ENCODE peak calls at places on chromosome 17, in eight cellular contexts. X, Q, P, A, V, C, I and N are unnamed samples.
A peak's percentile ranks its signal among the peaks of the same experiment; 100 is the strongest.

GRCh38 chr17:75635610-75636202 is 2.5 kb downstream of the SMIM5 start:
- DNase-seq in X (no peak), Q (no peak), P (no peak), A (no peak), V (no peak), C (no peak), I (no peak), N (no peak)

GRCh38 chr17:74778960-74779359 is 2.8 kb upstream of the NAT9 start:
- DNase-seq in X (peak; percentile 72), Q (no peak), P (no peak), A (no peak), V (no peak), C (no peak), I (no peak), N (no peak)

GRCh38 chr17:36722121-36722902 is 120.9 kb downstream of the MRM1 start:
- DNase-seq in X (peak; percentile 5), Q (no peak), P (no peak), A (no peak), V (no peak), C (peak; percentile 98), I (no peak), N (no peak)

GRCh38 chr17:4806420-4806769 is 557 bp upstream of the PLD2 start:
- DNase-seq in X (no peak), Q (no peak), P (no peak), A (no peak), V (no peak), C (no peak), I (no peak), N (no peak)

GRCh38 chr17:48492401-48493298 is 38.2 kb downstream of the HOXB1 start:
- DNase-seq in X (peak; percentile 74), Q (peak; percentile 81), P (no peak), A (peak; percentile 85), V (no peak), C (peak; percentile 86), I (no peak), N (no peak)

GRCh38 chr17:45160505-45161287 is 979 bp upstream of the HEXIM2 start:
- DNase-seq in X (peak; percentile 61), Q (peak; percentile 81), P (no peak), A (peak; percentile 68), V (no peak), C (peak; percentile 70), I (peak; percentile 90), N (no peak)

GRCh38 chr17:39141915-39142664 is 9.3 kb downstream of the PLXDC1 start:
- DNase-seq in X (no peak), Q (no peak), P (no peak), A (no peak), V (no peak), C (no peak), I (no peak), N (no peak)

GRCh38 chr17:39763046-39763800 is 25.5 kb downstream of the GRB7 start:
- DNase-seq in X (peak; percentile 35), Q (no peak), P (no peak), A (no peak), V (no peak), C (no peak), I (no peak), N (no peak)

GRCh38 chr17:5585814-5586558 is 1.7 kb upstream of the NLRP1 start:
- DNase-seq in X (peak; percentile 31), Q (no peak), P (peak; percentile 51), A (no peak), V (no peak), C (no peak), I (no peak), N (no peak)

GRCh38 chr17:76014100-76014924 is 12.8 kb downstream of the EVPL start:
- DNase-seq in X (peak; percentile 58), Q (peak; percentile 97), P (no peak), A (peak; percentile 87), V (peak; percentile 83), C (peak; percentile 87), I (peak; percentile 72), N (peak; percentile 46)

GRCh38 chr17:81923302-81924260 is 4.0 kb downstream of the MAFG start:
- DNase-seq in X (peak; percentile 72), Q (no peak), P (no peak), A (peak; percentile 83), V (no peak), C (peak; percentile 88), I (no peak), N (peak; percentile 21)

DNA sequence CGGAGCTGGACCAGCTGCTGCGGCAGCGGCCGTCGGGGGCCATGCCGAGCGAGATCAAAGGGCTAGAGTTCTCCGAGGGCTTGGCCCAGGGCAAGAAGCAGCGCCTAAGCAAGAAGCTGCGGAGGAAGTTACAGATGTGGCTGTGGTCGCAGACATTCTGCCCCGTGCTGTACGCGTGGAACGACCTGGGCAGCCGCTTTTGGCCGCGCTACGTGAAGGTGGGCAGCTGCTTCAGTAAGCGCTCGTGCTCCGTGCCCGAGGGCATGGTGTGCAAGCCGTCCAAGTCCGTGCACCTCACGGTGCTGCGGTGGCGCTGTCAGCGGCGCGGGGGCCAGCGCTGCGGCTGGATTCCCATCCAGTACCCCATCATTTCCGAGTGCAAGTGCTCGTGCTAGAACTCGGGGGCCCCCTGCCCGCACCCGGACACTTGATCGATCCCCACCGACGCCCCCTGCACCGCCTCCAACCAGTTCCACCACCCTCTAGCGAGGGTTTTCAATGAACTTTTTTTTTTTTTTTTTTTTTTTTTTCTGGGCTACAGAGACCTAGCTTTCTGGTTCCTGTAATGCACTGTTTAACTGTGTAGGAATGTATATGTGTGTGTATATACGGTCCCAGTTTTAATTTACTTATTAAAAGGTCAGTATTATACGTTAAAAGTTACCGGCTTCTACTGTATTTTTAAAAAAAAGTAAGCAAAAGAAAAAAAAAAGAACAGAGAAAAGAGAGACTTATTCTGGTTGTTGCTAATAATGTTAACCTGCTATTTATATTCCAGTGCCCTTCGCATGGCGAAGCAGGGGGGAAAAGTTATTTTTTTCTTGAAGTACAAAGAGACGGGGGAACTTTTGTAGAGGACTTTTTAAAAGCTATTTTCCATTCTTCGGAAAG is 1.3 kb downstream of the NOG start:
- DNase-seq in X (peak; percentile 10), Q (no peak), P (no peak), A (peak; percentile 42), V (no peak), C (no peak), I (no peak), N (no peak)
- H3K4me3 ChIP-seq in X (peak overlapping the region; percentile 68), Q (peak overlapping the region; percentile 74), P (no peak overlapping the region), A (peak overlapping the region; percentile 51), V (peak overlapping the region; percentile 50), C (no peak overlapping the region), I (no peak overlapping the region), N (peak overlapping the region; percentile 71)

DNA sequence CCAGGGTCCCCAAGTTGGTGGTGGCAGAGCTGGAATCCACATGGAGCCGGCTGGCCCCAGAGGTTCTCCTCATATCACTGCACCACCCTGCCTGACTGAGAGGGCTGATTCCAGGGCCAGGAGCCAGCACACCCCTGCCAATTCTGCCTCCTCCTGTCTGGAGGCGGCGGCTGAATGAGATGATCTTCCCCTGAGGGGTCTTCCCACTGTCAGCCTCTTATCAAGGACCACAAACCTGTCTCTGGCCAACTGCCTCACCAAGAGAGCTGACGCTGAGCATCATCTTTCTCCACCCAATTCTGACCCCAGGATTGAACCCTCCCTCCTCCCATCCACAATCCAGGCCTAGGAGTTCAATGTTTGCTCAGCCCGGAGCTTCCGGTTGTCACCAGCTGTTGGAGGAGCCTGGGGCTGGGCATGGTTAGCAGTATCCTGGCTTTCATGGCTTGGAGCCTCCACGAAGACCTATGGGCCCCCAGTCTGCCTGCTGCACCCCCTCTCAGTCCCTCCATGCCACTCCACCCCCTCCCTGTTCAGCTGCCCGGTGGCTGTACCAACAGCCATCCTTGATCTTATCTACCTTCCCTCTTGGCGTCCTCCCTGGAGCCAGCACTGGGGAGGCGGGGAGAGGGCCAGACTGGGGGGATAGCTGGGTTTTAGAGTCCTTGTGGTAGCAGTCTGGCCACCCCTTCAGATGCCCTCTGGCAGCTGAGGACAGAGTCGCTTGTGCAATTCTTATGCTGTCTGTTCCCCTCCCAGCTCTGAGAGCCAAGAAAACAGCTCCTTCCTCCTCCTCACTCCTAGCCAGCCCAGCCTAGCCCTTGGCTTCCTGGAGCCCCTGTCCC is 25.6 kb downstream of the ABCC3 start:
- DNase-seq in X (peak; percentile 39), Q (peak; percentile 87), P (no peak), A (peak; percentile 82), V (no peak), C (peak; percentile 43), I (peak; percentile 90), N (no peak)
- TF ChIP-seq RAD21 in X (no peak), Q (peak; percentile 3), P (no peak), A (peak; percentile 2), V (no peak), C (no peak), I (no peak), N (no peak)

DNA sequence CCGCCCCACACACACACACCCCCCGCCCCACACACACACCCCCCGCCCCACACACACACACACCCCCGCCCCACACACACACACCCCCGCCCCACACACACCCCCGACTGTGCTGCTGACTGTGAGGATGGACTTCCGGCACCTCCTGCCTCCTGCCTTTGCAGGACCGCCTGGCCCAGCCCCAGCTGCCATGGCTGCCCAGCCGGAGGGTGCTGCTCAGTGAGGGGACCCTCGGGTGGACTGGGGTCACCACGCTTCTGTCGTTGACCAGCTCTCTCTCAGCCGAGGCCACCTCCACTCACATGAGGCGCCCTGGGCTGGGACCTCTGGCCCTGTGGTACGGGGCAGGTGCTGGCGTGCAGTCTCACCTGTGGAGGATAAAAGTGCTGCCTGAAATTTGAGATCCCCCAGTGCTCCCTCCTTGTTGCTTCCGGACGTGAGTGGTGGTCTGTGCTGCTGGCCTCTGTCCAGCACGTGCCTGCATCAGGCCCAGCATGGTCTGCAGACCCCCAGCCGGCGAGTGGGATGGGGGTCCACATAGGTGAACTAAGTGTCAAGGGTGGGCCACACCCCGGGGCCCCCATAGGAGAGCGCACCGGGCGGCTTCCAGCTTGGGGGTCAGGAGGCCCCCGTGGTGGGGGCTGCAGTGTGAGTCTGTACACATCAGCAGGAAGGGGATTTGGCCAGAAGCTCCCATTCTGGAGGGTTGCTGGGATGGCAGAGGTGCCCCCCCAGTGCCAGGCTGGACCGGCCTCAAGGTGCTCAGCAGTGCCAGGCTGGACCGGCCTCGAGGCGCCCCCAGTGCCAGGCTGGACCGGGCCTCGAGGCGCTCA is 11.2 kb downstream of the METRNL start:
- DNase-seq in X (no peak), Q (no peak), P (no peak), A (no peak), V (no peak), C (no peak), I (no peak), N (no peak)
- H3K4me3 ChIP-seq in X (no peak overlapping the region), Q (no peak overlapping the region), P (no peak overlapping the region), A (no peak overlapping the region), V (no peak overlapping the region), C (no peak overlapping the region), I (no peak overlapping the region), N (no peak overlapping the region)

GRCh38 chr17:77319211-77320031 is 178.7 kb downstream of the SEC14L1 start:
- DNase-seq in X (peak; percentile 86), Q (peak; percentile 43), P (no peak), A (peak; percentile 95), V (no peak), C (peak; percentile 91), I (no peak), N (peak; percentile 85)

GRCh38 chr17:77318021-77318420 is 177.3 kb downstream of the SEC14L1 start:
- DNase-seq in X (no peak), Q (no peak), P (no peak), A (no peak), V (no peak), C (no peak), I (no peak), N (no peak)

GRCh38 chr17:77320501-77321256 is 179.9 kb downstream of the SEC14L1 start:
- DNase-seq in X (no peak), Q (peak; percentile 37), P (peak; percentile 85), A (no peak), V (no peak), C (peak; percentile 51), I (no peak), N (no peak)

GRCh38 chr17:77318491-77319210 is 177.9 kb downstream of the SEC14L1 start:
- DNase-seq in X (peak; percentile 29), Q (peak; percentile 24), P (no peak), A (no peak), V (no peak), C (no peak), I (no peak), N (no peak)

GRCh38 chr17:77320046-77320445 is 179.3 kb downstream of the SEC14L1 start:
- DNase-seq in X (peak; percentile 63), Q (peak; percentile 44), P (no peak), A (no peak), V (no peak), C (no peak), I (no peak), N (no peak)
- TF ChIP-seq RAD21 in X (no peak), Q (no peak), P (no peak), A (no peak), V (no peak), C (no peak), I (no peak), N (no peak)